ENCODE peak calls at places on chromosomes 3 and 15, in five cellular contexts. O, P, J, Q and H are unnamed samples.

GRCh38 chr3:117526485-117527079 is 817.0 kb downstream of the TUSC7 start:
- DNase-seq in P (peak; percentile 56), O (peak; percentile 33), Q (no peak), J (peak; percentile 22), H (peak; percentile 4)

GRCh38 chr3:33278106-33278672 is 947 bp downstream of the FBXL2 start:
- DNase-seq in O (no peak), Q (no peak), P (peak; percentile 38), J (no peak), H (no peak)

GRCh38 chr3:138936763-138937689 is 9.9 kb downstream of the FOXL2 start:
- DNase-seq in O (no peak), J (no peak), P (no peak), Q (no peak), H (no peak)

GRCh38 chr15:56428821-56429458 is 36.0 kb downstream of the MNS1 start:
- DNase-seq in Q (peak; percentile 27), O (no peak), J (peak; percentile 19), P (peak; percentile 16), H (peak; percentile 32)

GRCh38 chr3:178436773-178437172 is 99.5 kb upstream of the KCNMB2 start:
- DNase-seq in J (peak; percentile 78), Q (peak; percentile 50), O (peak; percentile 18), P (peak; percentile 42), H (no peak)

GRCh38 chr3:171944109-171945016 is 95.0 kb upstream of the FNDC3B start:
- DNase-seq in J (no peak), Q (no peak), O (no peak), P (no peak), H (no peak)

GRCh38 chr3:143221446-143221845 is 101.9 kb downstream of the CHST2 start:
- DNase-seq in O (no peak), Q (no peak), J (no peak), P (no peak), H (no peak)

GRCh38 chr3:21551019-21551418 is 200.0 kb downstream of the ZNF385D start:
- DNase-seq in J (no peak), O (no peak), P (peak; percentile 14), Q (no peak), H (peak; percentile 1)

GRCh38 chr15:43527802-43528541 is 10.6 kb downstream of the MAP1A start:
- DNase-seq in Q (no peak), J (no peak), P (no peak), O (no peak), H (no peak)

GRCh38 chr15:77939851-77940250 is 137.7 kb downstream of the TBC1D2B start:
- DNase-seq in P (no peak), O (no peak), J (no peak), Q (no peak), H (no peak)

GRCh38 chr3:172647823-172648222 is 63.0 kb downstream of the NCEH1 start:
- DNase-seq in O (no peak), Q (peak; percentile 55), P (no peak), J (no peak), H (no peak)

GRCh38 chr15:63551400-63551799 is 45.8 kb upstream of the FBXL22 start:
- DNase-seq in J (peak; percentile 54), Q (no peak), P (no peak), O (no peak), H (no peak)

GRCh38 chr3:39329493-39329892 is at the start of gene CCR8:
- DNase-seq in J (no peak), P (no peak), O (no peak), Q (no peak), H (no peak)

GRCh38 chr3:179100652-179101051 is 29.0 kb upstream of the ZMAT3 start:
- DNase-seq in O (no peak), Q (no peak), J (peak; percentile 30), P (no peak), H (no peak)

GRCh38 chr3:189721873-189722665 is 90.9 kb downstream of the TP63 start:
- DNase-seq in O (no peak), Q (no peak), J (no peak), P (no peak), H (no peak)

GRCh38 chr15:80711886-80712285 is 16.8 kb downstream of the ABHD17C start:
- DNase-seq in J (no peak), P (no peak), O (no peak), Q (no peak), H (no peak)

GRCh38 chr3:197522183-197522715 is 33.5 kb downstream of the BDH1 start:
- DNase-seq in O (no peak), Q (no peak), J (no peak), P (no peak), H (no peak)

GRCh38 chr3:195543642-195544536 is 764 bp upstream of the PPP1R2 start:
- DNase-seq in O (no peak), P (no peak), Q (peak; percentile 44), J (no peak), H (peak; percentile 73)

GRCh38 chr3:28326458-28326926 is 22.0 kb upstream of the ZCWPW2 start:
- DNase-seq in J (peak; percentile 21), P (no peak), Q (no peak), O (no peak), H (no peak)

GRCh38 chr3:183644244-183644643 is 8.8 kb downstream of the KLHL24 start:
- DNase-seq in Q (no peak), O (no peak), J (no peak), P (no peak), H (no peak)